ENCODE peak calls at places on chromosome 9, in four cellular contexts. F, M, Q and B are unnamed samples.
A peak's percentile ranks its signal among the peaks of the same experiment; 100 is the strongest.

GRCh38 chr9:131817073-131817472 is 77.2 kb upstream of the RAPGEF1 start:
- DNase-seq in F (no peak), M (no peak), Q (no peak), B (no peak)

GRCh38 chr9:124284237-124284831 is 26.6 kb downstream of the NEK6 start:
- DNase-seq in F (no peak), M (no peak), Q (no peak), B (no peak)

GRCh38 chr9:137128158-137129088 is 10.5 kb upstream of the GRIN1 start:
- DNase-seq in F (no peak), M (no peak), Q (no peak), B (no peak)

GRCh38 chr9:107363511-107364182 is 80.6 kb downstream of the RAD23B start:
- DNase-seq in F (no peak), M (no peak), Q (no peak), B (no peak)

GRCh38 chr9:123322771-123323481 is 33.1 kb upstream of the CRB2 start:
- DNase-seq in F (peak; percentile 84), M (peak; percentile 37), Q (peak; percentile 41), B (peak; percentile 41)

GRCh38 chr9:99433555-99433954 is 211.5 kb downstream of the SEC61B start:
- DNase-seq in F (peak; percentile 67), M (no peak), Q (no peak), B (no peak)

GRCh38 chr9:105044458-105044857 is 116.5 kb upstream of the ABCA1 start:
- DNase-seq in F (no peak), M (no peak), Q (no peak), B (no peak)

GRCh38 chr9:130707225-130707976 is 13.8 kb downstream of the EXOSC2 start:
- DNase-seq in F (peak; percentile 77), M (peak; percentile 60), Q (peak; percentile 75), B (peak; percentile 76)

GRCh38 chr9:128836509-128837145 is 7.0 kb upstream of the SPOUT1 start:
- DNase-seq in F (no peak), M (no peak), Q (no peak), B (no peak)

GRCh38 chr9:129619787-129620668 is 873 bp downstream of the C9orf50 start:
- DNase-seq in F (no peak), M (no peak), Q (no peak), B (no peak)

GRCh38 chr9:130933114-130934046 is 5.7 kb downstream of the FIBCD1 start:
- DNase-seq in F (no peak), M (no peak), Q (no peak), B (no peak)

GRCh38 chr9:121463026-121463827 is 36.4 kb downstream of the GGTA1 start:
- DNase-seq in F (no peak), M (no peak), Q (no peak), B (no peak)